ENCODE peak calls at places on chromosomes 11 and 22, in seven cellular contexts. F, O, C, H, R, I and Q are unnamed samples.

GRCh38 chr22:36027579-36027959 is 1.1 kb downstream of the RBFOX2 start:
- DNase-seq in F (no peak), O (peak; percentile 47), C (peak; percentile 21), H (no peak), R (peak; percentile 15), I (no peak), Q (peak; percentile 12)

GRCh38 chr22:26589367-26589844 is 526 bp downstream of the TPST2 start:
- DNase-seq in F (no peak), O (peak; percentile 38), C (peak; percentile 41), H (no peak), R (peak; percentile 8), I (no peak), Q (peak; percentile 21)

GRCh38 chr11:112320668-112321067 is 60.0 kb upstream of the PLET1 start:
- DNase-seq in F (peak; percentile 89), O (peak; percentile 77), C (peak; percentile 31), H (peak; percentile 29), R (no peak), I (no peak), Q (peak; percentile 84)

GRCh38 chr22:22863001-22863400 is 24.6 kb upstream of the IGLL5 start:
- DNase-seq in F (no peak), O (no peak), C (no peak), H (no peak), R (no peak), I (no peak), Q (no peak)

GRCh38 chr11:32326522-32326921 is 108.8 kb downstream of the WT1 start:
- DNase-seq in F (peak; percentile 51), O (peak; percentile 48), C (no peak), H (no peak), R (no peak), I (no peak), Q (no peak)

GRCh38 chr22:21865041-21865440 is 2.4 kb downstream of the MAPK1 start:
- DNase-seq in F (peak; percentile 56), O (peak; percentile 85), C (no peak), H (no peak), R (peak; percentile 16), I (no peak), Q (no peak)

GRCh38 chr22:21796863-21797262 is 61.3 kb upstream of the YPEL1 start:
- DNase-seq in F (no peak), O (no peak), C (peak; percentile 34), H (no peak), R (no peak), I (peak; percentile 31), Q (no peak)

GRCh38 chr11:92308366-92308765 is 83.7 kb downstream of the FAT3 start:
- DNase-seq in F (no peak), O (no peak), C (no peak), H (no peak), R (no peak), I (no peak), Q (no peak)

GRCh38 chr11:134120921-134121526 is 52.2 kb downstream of the JAM3 start:
- DNase-seq in F (peak; percentile 41), O (no peak), C (no peak), H (no peak), R (no peak), I (peak; percentile 62), Q (no peak)

GRCh38 chr11:68690671-68691401 is 6.5 kb downstream of the GAL start:
- DNase-seq in F (no peak), O (no peak), C (no peak), H (no peak), R (no peak), I (no peak), Q (no peak)

GRCh38 chr11:70079691-70080090 is 1.6 kb downstream of the ANO1 start:
- DNase-seq in F (no peak), O (no peak), C (no peak), H (no peak), R (no peak), I (no peak), Q (peak; percentile 66)

GRCh38 chr11:120219935-120220746 is 9.3 kb downstream of the OAF start:
- DNase-seq in F (no peak), O (peak; percentile 58), C (no peak), H (no peak), R (no peak), I (no peak), Q (no peak)

GRCh38 chr11:60938500-60938899 is 13.5 kb downstream of the SLC15A3 start:
- DNase-seq in F (no peak), O (no peak), C (no peak), H (no peak), R (no peak), I (no peak), Q (no peak)

GRCh38 chr11:43879789-43880639 is 617 bp upstream of the ALKBH3 start:
- DNase-seq in F (no peak), O (no peak), C (no peak), H (no peak), R (no peak), I (no peak), Q (no peak)

GRCh38 chr22:41034741-41035140 is 57.7 kb upstream of the EP300 start:
- DNase-seq in F (no peak), O (no peak), C (no peak), H (no peak), R (no peak), I (no peak), Q (no peak)

GRCh38 chr11:18700872-18701271 is 2.3 kb downstream of the TMEM86A start:
- DNase-seq in F (no peak), O (no peak), C (no peak), H (no peak), R (no peak), I (no peak), Q (no peak)

GRCh38 chr11:133815636-133816035 is 29.7 kb downstream of the SPATA19 start:
- DNase-seq in F (no peak), O (no peak), C (no peak), H (no peak), R (no peak), I (no peak), Q (no peak)

GRCh38 chr11:68076371-68077042 is 37.7 kb downstream of the TCIRG1 start:
- DNase-seq in F (no peak), O (no peak), C (no peak), H (no peak), R (no peak), I (no peak), Q (no peak)